ENCODE peak calls at places on chromosomes 11 and 22, in five cellular contexts. F is H1, E is K562, U is Panc1, X is GM12878. V is an unnamed sample.

GRCh38 chr11:92277871-92278270 is 53.3 kb downstream of the FAT3 start:
- DNase-seq in F (no peak), X (no peak), E (no peak), U (no peak), V (no peak)

GRCh38 chr11:118610220-118610772 is 2.9 kb downstream of the PHLDB1 start:
- DNase-seq in F (peak; percentile 75), U (no peak), E (no peak), X (no peak), V (no peak)

GRCh38 chr11:125272822-125273221 is 108.3 kb downstream of the PKNOX2 start:
- DNase-seq in E (no peak), F (no peak), X (no peak), U (no peak), V (no peak)

GRCh38 chr22:19128946-19129727 is 2.0 kb upstream of the TSSK2 start:
- DNase-seq in U (no peak), F (no peak), X (no peak), E (no peak), V (no peak)

GRCh38 chr11:14308114-14308896 is 50.7 kb downstream of the RRAS2 start:
- DNase-seq in E (peak; percentile 56), X (no peak), F (no peak), U (no peak), V (peak; percentile 12)

GRCh38 chr11:92308366-92308765 is 83.7 kb downstream of the FAT3 start:
- DNase-seq in F (no peak), E (no peak), U (no peak), X (no peak), V (no peak)

GRCh38 chr11:60265373-60266214 is 14.9 kb upstream of the MS4A4A start:
- DNase-seq in F (no peak), E (peak; percentile 62), U (peak; percentile 10), X (peak; percentile 44), V (peak; percentile 36)

GRCh38 chr11:112238041-112238440 is 11.8 kb downstream of the PTS start:
- DNase-seq in E (no peak), U (no peak), F (no peak), X (no peak), V (no peak)

GRCh38 chr11:105181100-105181499 is 41.5 kb upstream of the CARD18 start:
- DNase-seq in X (no peak), E (no peak), F (no peak), U (no peak), V (no peak)

GRCh38 chr22:45671783-45672563 is at the start of gene ATXN10:
- DNase-seq in F (peak; percentile 94), U (no peak), X (no peak), E (peak; percentile 78), V (no peak)

GRCh38 chr11:88569342-88569741 is 231.8 kb upstream of the CTSC start:
- DNase-seq in E (no peak), F (no peak), X (no peak), U (no peak), V (no peak)

GRCh38 chr11:23404225-23405160 is 544.2 kb upstream of the CCDC179 start:
- DNase-seq in F (no peak), U (no peak), X (no peak), E (no peak), V (no peak)

GRCh38 chr11:75275581-75275980 is 35.0 kb downstream of the TPBGL start:
- DNase-seq in U (no peak), X (no peak), F (no peak), E (no peak), V (no peak)

GRCh38 chr11:114053406-114053805 is 6.1 kb upstream of the ZBTB16 start:
- DNase-seq in U (no peak), E (no peak), F (no peak), X (no peak), V (no peak)

GRCh38 chr11:86228967-86229330 is 15.6 kb upstream of the EED start:
- DNase-seq in E (no peak), U (no peak), F (no peak), X (no peak), V (no peak)

GRCh38 chr11:83068573-83068972 is 3.1 kb downstream of the RAB30 start:
- DNase-seq in X (no peak), U (no peak), E (no peak), F (no peak), V (no peak)

GRCh38 chr11:36475192-36475591 is 34.9 kb downstream of the TRAF6 start:
- DNase-seq in F (no peak), U (no peak), X (no peak), E (no peak), V (no peak)

GRCh38 chr11:6251120-6251733 is 8.4 kb upstream of the CCKBR start:
- DNase-seq in E (peak; percentile 75), F (peak; percentile 90), X (no peak), U (peak; percentile 69), V (peak; percentile 64)

DNA sequence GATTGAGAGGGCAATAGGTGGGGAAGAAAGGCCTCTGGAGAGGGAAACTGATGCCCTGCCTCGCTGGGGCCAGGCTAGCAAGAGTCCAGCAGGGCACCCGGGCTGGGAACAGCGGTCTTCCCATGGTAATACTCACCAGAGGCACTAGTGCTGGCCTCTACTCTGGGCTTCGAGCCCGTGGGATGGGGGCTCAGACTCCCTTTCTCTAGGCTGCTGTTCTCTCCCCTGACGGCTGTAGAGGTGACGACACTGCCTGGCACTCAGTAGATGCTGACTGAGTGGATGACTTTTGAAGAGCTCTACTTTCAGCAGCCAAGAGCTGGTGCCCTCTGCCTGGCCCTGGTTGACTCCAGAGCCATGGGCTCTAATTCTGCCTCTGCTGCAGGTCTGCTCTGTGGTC is 818 bp upstream of the C1QTNF4 start:
- DNase-seq in X (no peak), F (no peak), E (no peak), U (no peak), V (no peak)
- TF ChIP-seq SIN3A in X (no peak), F (no peak), E (no peak), U (no peak), V (no peak)

DNA sequence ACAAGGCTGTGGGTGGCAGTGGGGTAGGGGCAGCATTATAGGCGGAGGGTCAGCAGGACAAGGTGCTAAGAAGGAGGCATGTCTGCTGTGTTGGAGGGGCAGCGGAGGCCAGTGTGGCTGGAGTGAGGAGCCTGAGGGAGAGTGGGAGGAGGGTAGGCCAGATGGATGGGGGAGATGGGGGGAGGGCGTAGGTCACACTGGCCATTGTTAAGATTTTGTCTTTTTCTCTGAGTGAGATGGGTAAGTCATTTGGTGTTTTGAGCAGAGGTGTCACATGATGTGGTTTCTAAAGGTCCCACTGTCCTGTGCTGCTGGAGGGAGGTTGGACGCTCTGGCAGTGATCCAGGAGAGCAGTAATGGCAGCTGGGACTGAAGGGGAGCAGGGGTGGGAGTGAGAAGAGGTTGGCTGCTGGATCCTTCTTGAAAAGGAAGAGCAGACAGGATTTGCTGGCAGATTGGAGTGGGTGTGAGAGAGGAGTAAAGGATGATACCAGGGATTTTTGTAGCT is 9.8 kb downstream of the PPP6R3 start:
- DNase-seq in U (no peak), F (no peak), X (no peak), E (peak; percentile 66), V (no peak)
- TF ChIP-seq SIN3A in U (no peak), F (no peak), X (no peak), E (no peak), V (no peak)

GRCh38 chr22:49149721-49150608 is 677.7 kb downstream of the BRD1 start:
- DNase-seq in F (no peak), U (no peak), E (no peak), X (no peak), V (no peak)
- TF ChIP-seq SIN3A in F (no peak), U (no peak), E (no peak), X (no peak), V (no peak)

GRCh38 chr22:40757071-40757470 is 62.1 kb downstream of the SLC25A17 start:
- DNase-seq in F (no peak), E (no peak), X (no peak), U (no peak), V (no peak)
- TF ChIP-seq SIN3A in F (no peak), E (no peak), X (no peak), U (no peak), V (no peak)

DNA sequence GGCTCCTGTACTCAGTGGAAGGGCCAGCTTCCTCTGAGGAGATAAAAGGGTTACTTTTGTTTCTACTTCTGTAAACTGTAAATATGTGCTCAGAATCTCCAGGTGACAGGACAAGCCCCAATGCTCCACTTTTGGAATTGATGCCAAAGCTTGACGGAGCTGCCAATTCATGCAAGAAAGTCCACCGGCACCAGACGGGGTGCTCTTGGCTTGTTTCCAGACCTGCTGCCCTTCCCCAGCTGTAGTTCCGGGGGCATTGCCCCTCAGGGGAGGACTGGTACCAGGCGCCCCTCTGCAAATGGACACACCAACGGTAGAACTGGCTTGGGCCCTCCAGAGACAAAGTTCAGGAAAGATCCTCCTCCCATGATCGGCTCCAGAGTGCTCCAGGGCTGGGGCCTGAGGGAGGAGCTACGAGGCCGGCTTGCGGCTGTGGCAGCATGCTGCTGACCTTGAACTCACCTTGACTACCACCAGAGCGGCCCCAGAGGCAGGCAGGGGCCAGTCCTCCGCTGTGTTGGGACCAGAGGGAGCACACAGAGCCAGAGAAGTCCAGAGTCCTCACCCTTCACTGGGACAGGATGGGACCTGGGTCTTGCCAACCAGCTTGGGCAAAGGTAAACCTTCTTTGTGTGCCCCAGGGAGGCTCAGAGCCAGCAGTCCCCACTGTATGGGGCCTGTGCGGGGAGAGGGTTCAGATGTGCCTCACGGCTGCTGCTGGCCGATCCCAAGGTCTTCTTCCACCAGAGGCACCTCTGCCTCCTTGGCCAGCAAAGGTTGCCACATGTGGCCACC is 17.8 kb upstream of the OAF start:
- DNase-seq in F (no peak), E (no peak), X (no peak), U (no peak), V (no peak)
- TF ChIP-seq SIN3A in F (no peak), E (no peak), X (no peak), U (no peak), V (no peak)

DNA sequence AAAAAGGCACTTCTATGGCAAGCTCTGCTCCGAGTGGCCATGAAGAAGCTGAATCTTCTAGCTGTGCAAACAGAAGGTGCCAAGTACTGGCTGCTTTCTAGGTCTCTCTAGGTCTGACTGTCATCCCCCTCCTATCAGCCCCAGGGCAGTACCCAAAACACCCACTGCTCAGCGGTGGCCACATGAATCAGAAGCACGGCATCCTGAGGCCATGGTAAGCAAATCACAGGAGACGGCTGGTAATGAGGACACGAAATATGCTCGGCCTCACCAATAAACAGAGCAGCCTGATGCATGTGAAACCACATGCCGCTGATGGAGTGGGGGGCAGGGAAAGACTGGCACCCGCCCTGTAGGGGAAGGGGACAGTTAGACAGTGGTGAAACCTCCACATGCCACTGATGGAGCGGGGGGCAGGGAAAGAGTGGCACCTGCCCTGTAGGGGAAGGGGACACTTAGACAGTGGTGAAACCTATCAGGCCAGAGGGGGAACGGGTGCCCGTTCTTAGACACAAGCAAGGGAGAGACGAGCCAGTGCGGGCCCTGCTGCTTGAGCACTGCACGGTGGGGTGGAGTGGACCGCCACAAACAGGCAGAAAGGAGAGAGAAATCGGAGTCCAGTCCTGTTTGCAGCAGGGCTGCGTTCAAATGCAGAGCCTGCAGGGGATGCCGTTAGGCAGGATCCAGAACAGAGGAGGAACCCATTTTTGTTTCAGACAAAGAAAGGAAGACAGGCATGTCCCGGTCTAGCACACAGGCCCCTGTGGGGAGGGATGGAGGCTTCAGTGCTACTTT is 29.9 kb upstream of the MOB2 start:
- DNase-seq in E (no peak), X (no peak), F (no peak), U (no peak), V (no peak)
- TF ChIP-seq SIN3A in E (no peak), X (no peak), F (no peak), U (no peak), V (no peak)

GRCh38 chr11:2387266-2387982 is 10.3 kb downstream of the CD81 start:
- DNase-seq in U (no peak), E (no peak), F (no peak), X (no peak), V (no peak)
- TF ChIP-seq SIN3A in U (no peak), E (no peak), F (no peak), X (peak; percentile 14), V (no peak)